ENCODE peak calls at places on chromosomes 12 and 14, in eight cellular contexts. Z, D, P, H, Q, V, S and B are unnamed samples.

GRCh38 chr12:69324797-69325466 is 23.2 kb upstream of the LYZ start:
- DNase-seq in H (no peak), V (no peak), S (no peak), Z (no peak), D (no peak), Q (no peak), P (no peak), B (no peak)

GRCh38 chr14:91980157-91980556 is 32.7 kb upstream of the FBLN5 start:
- DNase-seq in H (peak; percentile 76), Z (no peak), S (no peak), V (peak; percentile 42), Q (no peak), P (no peak), D (no peak), B (no peak)

GRCh38 chr14:101026341-101026740 is 122.8 kb upstream of the RTL1 start:
- DNase-seq in Q (no peak), H (no peak), V (no peak), S (no peak), Z (no peak), P (no peak), D (no peak), B (no peak)

GRCh38 chr12:88325076-88325827 is 183.1 kb downstream of the TMTC3 start:
- DNase-seq in Q (no peak), S (no peak), H (peak; percentile 68), V (no peak), D (no peak), P (no peak), Z (no peak), B (no peak)

GRCh38 chr12:57238854-57239554 is 9.5 kb downstream of the SHMT2 start:
- DNase-seq in D (peak; percentile 89), V (peak; percentile 83), H (peak; percentile 97), Z (peak; percentile 73), Q (peak; percentile 82), P (peak; percentile 95), S (peak; percentile 100), B (no peak)

GRCh38 chr12:105083551-105084105 is 630 bp downstream of the ALDH1L2 start:
- DNase-seq in Z (no peak), P (peak; percentile 78), H (peak; percentile 76), S (no peak), V (no peak), D (peak; percentile 69), Q (peak; percentile 46), B (peak; percentile 11)

GRCh38 chr12:131923260-131923659 is 5.8 kb upstream of the PUS1 start:
- DNase-seq in V (no peak), D (no peak), P (no peak), Q (no peak), H (no peak), Z (no peak), S (no peak), B (no peak)

GRCh38 chr12:131586761-131587160 is 124.1 kb upstream of the SFSWAP start:
- DNase-seq in V (no peak), H (no peak), S (no peak), D (no peak), Z (no peak), Q (no peak), P (no peak), B (no peak)

GRCh38 chr14:99568567-99569560 is 35.1 kb downstream of the CCDC85C start:
- DNase-seq in Q (no peak), V (peak; percentile 61), D (no peak), P (no peak), H (no peak), Z (no peak), S (no peak), B (no peak)

GRCh38 chr14:88829685-88830302 is 5.3 kb downstream of the TTC8 start:
- DNase-seq in P (no peak), Q (no peak), H (no peak), D (no peak), Z (no peak), V (no peak), S (no peak), B (no peak)

GRCh38 chr12:113244015-113244983 is 23.0 kb downstream of the TPCN1 start:
- DNase-seq in Q (peak; percentile 87), D (peak; percentile 95), S (no peak), Z (no peak), P (peak; percentile 90), V (peak; percentile 66), H (no peak), B (peak; percentile 84)

GRCh38 chr12:107593713-107594381 is 91.8 kb upstream of the PWP1 start:
- DNase-seq in S (no peak), D (no peak), Q (no peak), Z (no peak), H (no peak), V (no peak), P (no peak), B (no peak)

GRCh38 chr12:108430245-108430644 is 84.8 kb upstream of the FICD start:
- DNase-seq in H (no peak), V (no peak), S (no peak), Z (no peak), D (no peak), P (no peak), Q (no peak), B (no peak)

GRCh38 chr14:76138758-76139723 is 12.7 kb upstream of the GPATCH2L start:
- DNase-seq in V (no peak), Z (no peak), H (peak; percentile 44), P (no peak), S (no peak), Q (no peak), D (no peak), B (no peak)

GRCh38 chr12:25438638-25439037 is 114.4 kb downstream of the LMNTD1 start:
- DNase-seq in Z (no peak), D (no peak), H (peak; percentile 27), Q (no peak), P (no peak), S (no peak), V (no peak), B (no peak)

GRCh38 chr12:118022728-118023109 is 6.2 kb downstream of the RFC5 start:
- DNase-seq in Q (no peak), D (no peak), Z (no peak), H (no peak), S (no peak), P (no peak), V (no peak), B (no peak)

GRCh38 chr12:48681416-48681737 is 661 bp downstream of the KANSL2 start:
- DNase-seq in Q (no peak), H (peak; percentile 38), P (no peak), Z (no peak), V (no peak), D (no peak), S (no peak), B (no peak)

GRCh38 chr12:113259499-113259953 is 38.3 kb downstream of the TPCN1 start:
- DNase-seq in V (peak; percentile 56), H (peak; percentile 65), P (peak; percentile 97), Q (peak; percentile 75), S (no peak), D (peak; percentile 57), Z (no peak), B (peak; percentile 77)

GRCh38 chr14:101851716-101852395 is 90.3 kb downstream of the PPP2R5C start:
- DNase-seq in Z (no peak), V (no peak), P (no peak), D (no peak), Q (no peak), H (no peak), S (no peak), B (no peak)

GRCh38 chr14:22044193-22044592 is 370.6 kb upstream of the OR4E1 start:
- DNase-seq in V (no peak), P (no peak), S (no peak), Q (no peak), H (no peak), D (no peak), Z (no peak), B (no peak)

GRCh38 chr12:55974308-55974724 is 438 bp downstream of the RAB5B start:
- DNase-seq in H (peak; percentile 68), V (peak; percentile 70), P (no peak), Z (no peak), Q (no peak), D (peak; percentile 44), S (no peak), B (no peak)

GRCh38 chr12:120944645-120945217 is 33.6 kb upstream of the HNF1A start:
- DNase-seq in Z (peak; percentile 38), S (no peak), Q (peak; percentile 23), V (peak; percentile 56), P (peak; percentile 58), D (peak; percentile 51), H (peak; percentile 70), B (no peak)

GRCh38 chr14:69673099-69673498 is 61.7 kb downstream of the SUSD6 start:
- DNase-seq in Q (no peak), H (no peak), V (peak; percentile 25), D (no peak), S (no peak), P (no peak), Z (no peak), B (no peak)

GRCh38 chr12:42076976-42077375 is 67.7 kb downstream of the GXYLT1 start:
- DNase-seq in Z (no peak), S (no peak), D (no peak), V (no peak), Q (no peak), P (no peak), H (no peak), B (no peak)

GRCh38 chr14:80150301-80150700 is 61.0 kb downstream of the DIO2 start:
- DNase-seq in H (no peak), Z (no peak), S (no peak), Q (no peak), P (no peak), V (no peak), D (no peak), B (no peak)

GRCh38 chr12:49922349-49923034 is 18.8 kb upstream of the FAIM2 start:
- DNase-seq in P (peak; percentile 61), H (no peak), S (no peak), Z (no peak), V (no peak), Q (no peak), D (no peak), B (no peak)